ENCODE peak calls at places on chromosomes 5 and 9, in four cellular contexts. One of them, this sample, is unnamed.
A peak's percentile ranks its signal among the peaks of the same experiment; 100 is the strongest.

GRCh38 chr9:79129865-79130480 is 441.8 kb upstream of the TLE4 start:
- DNase-seq in heart right ventricle: peak; percentile 35
- DNase-seq in endothelial cell of umbilical vein: peak; percentile 58
- DNase-seq in colonic mucosa: peak; percentile 33
- DNase-seq in this sample: peak; percentile 57

GRCh38 chr5:72252574-72253155 is 67.4 kb downstream of the MRPS27 start:
- DNase-seq in heart right ventricle: no peak
- DNase-seq in endothelial cell of umbilical vein: peak; percentile 67
- DNase-seq in colonic mucosa: no peak
- DNase-seq in this sample: no peak

GRCh38 chr9:63816742-63817621 is 1468.0 kb downstream of the FOXD4L5 start:
- DNase-seq in heart right ventricle: peak; percentile 80
- DNase-seq in endothelial cell of umbilical vein: peak; percentile 69
- DNase-seq in colonic mucosa: peak; percentile 80
- DNase-seq in this sample: no peak

GRCh38 chr5:16935271-16936149 is 578 bp downstream of the MYO10 start:
- DNase-seq in heart right ventricle: peak; percentile 34
- DNase-seq in endothelial cell of umbilical vein: peak; percentile 73
- DNase-seq in colonic mucosa: peak; percentile 64
- DNase-seq in this sample: peak; percentile 32

GRCh38 chr5:113760486-113760885 is 247.0 kb downstream of the YTHDC2 start:
- DNase-seq in heart right ventricle: no peak
- DNase-seq in endothelial cell of umbilical vein: no peak
- DNase-seq in colonic mucosa: no peak
- DNase-seq in this sample: no peak

GRCh38 chr5:21823588-21823987 is 1029.6 kb downstream of the CDH12 start:
- DNase-seq in heart right ventricle: no peak
- DNase-seq in endothelial cell of umbilical vein: peak; percentile 81
- DNase-seq in colonic mucosa: no peak
- DNase-seq in this sample: no peak

GRCh38 chr9:37732086-37732744 is 21.4 kb upstream of the TRMT10B start:
- DNase-seq in heart right ventricle: no peak
- DNase-seq in endothelial cell of umbilical vein: no peak
- DNase-seq in colonic mucosa: no peak
- DNase-seq in this sample: peak; percentile 84

GRCh38 chr5:84642795-84643194 is 258.1 kb upstream of the EDIL3 start:
- DNase-seq in heart right ventricle: no peak
- DNase-seq in endothelial cell of umbilical vein: peak; percentile 22
- DNase-seq in colonic mucosa: no peak
- DNase-seq in this sample: no peak

GRCh38 chr9:126696764-126697145 is 83.0 kb downstream of the LMX1B start:
- DNase-seq in heart right ventricle: no peak
- DNase-seq in endothelial cell of umbilical vein: no peak
- DNase-seq in colonic mucosa: no peak
- DNase-seq in this sample: no peak

GRCh38 chr9:136337416-136338395 is 10.4 kb downstream of the GPSM1 start:
- DNase-seq in heart right ventricle: no peak
- DNase-seq in endothelial cell of umbilical vein: no peak
- DNase-seq in colonic mucosa: no peak
- DNase-seq in this sample: no peak

GRCh38 chr9:89442016-89442415 is 55.9 kb downstream of the SEMA4D start:
- DNase-seq in heart right ventricle: no peak
- DNase-seq in endothelial cell of umbilical vein: no peak
- DNase-seq in colonic mucosa: no peak
- DNase-seq in this sample: no peak
- H3K4me1 ChIP-seq in heart right ventricle: no peaks in the 10 kb centered on the region
- H3K4me1 ChIP-seq in endothelial cell of umbilical vein: no peaks in the 10 kb centered on the region
- H3K4me1 ChIP-seq in colonic mucosa: peaks cover 9% of the 10 kb centered on the region
- H3K4me1 ChIP-seq in this sample: no peaks in the 10 kb centered on the region

GRCh38 chr9:111301195-111301594 is 28.8 kb downstream of the OR2K2 start:
- DNase-seq in heart right ventricle: no peak
- DNase-seq in endothelial cell of umbilical vein: no peak
- DNase-seq in colonic mucosa: no peak
- DNase-seq in this sample: no peak

GRCh38 chr9:111297061-111297824 is 32.8 kb downstream of the OR2K2 start:
- DNase-seq in heart right ventricle: no peak
- DNase-seq in endothelial cell of umbilical vein: no peak
- DNase-seq in colonic mucosa: no peak
- DNase-seq in this sample: no peak

GRCh38 chr9:111300140-111300735 is 29.8 kb downstream of the OR2K2 start:
- DNase-seq in heart right ventricle: no peak
- DNase-seq in endothelial cell of umbilical vein: no peak
- DNase-seq in colonic mucosa: no peak
- DNase-seq in this sample: peak; percentile 13

GRCh38 chr9:111298111-111298510 is 31.9 kb downstream of the OR2K2 start:
- DNase-seq in heart right ventricle: no peak
- DNase-seq in endothelial cell of umbilical vein: no peak
- DNase-seq in colonic mucosa: no peak
- DNase-seq in this sample: no peak

DNA sequence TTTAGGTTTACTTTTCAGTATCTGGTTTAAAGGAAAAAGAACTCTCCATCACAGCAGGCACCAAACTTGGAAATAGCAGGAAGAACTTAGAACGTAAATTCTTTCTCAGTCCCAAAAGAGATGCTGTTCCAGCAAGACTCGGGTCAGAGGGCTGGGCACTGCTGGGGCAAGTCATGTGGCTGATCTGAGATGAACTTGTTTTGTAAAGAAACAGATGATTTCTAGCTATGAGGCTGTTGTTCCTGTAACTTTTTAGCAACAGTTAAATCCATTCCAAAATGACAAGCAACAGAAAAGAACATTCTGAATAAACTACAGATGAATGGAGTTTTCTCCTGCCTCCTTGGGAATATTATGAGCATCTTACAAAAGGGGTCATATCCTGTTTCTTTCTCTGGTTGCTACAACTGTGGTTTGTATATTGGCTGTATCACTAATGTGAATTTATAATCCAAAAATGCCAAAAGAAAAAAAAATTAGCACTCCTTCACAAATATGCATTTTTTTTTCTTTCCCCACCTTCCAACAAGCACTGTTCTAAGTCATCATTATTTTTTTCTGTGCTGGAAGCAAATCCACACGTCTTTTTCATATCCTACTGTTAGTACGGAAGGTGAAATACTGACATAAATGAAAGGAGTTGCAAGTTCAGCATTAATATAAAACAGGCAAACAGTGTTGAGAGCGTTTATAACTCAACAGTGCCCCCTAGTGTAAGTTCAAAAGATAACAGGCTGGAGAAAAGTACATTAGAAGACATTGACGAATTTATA is 31.0 kb downstream of the OR2K2 start:
- DNase-seq in heart right ventricle: peak; percentile 31
- DNase-seq in endothelial cell of umbilical vein: peak; percentile 70
- DNase-seq in colonic mucosa: no peak
- DNase-seq in this sample: peak; percentile 13
- H3K27me3 ChIP-seq in heart right ventricle: peaks cover 7% of the 10 kb centered on the region
- H3K27me3 ChIP-seq in endothelial cell of umbilical vein: no peaks in the 10 kb centered on the region
- H3K27me3 ChIP-seq in colonic mucosa: no peaks in the 10 kb centered on the region
- H3K27me3 ChIP-seq in this sample: no peaks in the 10 kb centered on the region

GRCh38 chr5:130715541-130715940 is 449.5 kb downstream of the HINT1 start:
- DNase-seq in heart right ventricle: no peak
- DNase-seq in endothelial cell of umbilical vein: no peak
- DNase-seq in colonic mucosa: no peak
- DNase-seq in this sample: no peak

GRCh38 chr5:130724658-130725057 is 440.4 kb downstream of the HINT1 start:
- DNase-seq in heart right ventricle: no peak
- DNase-seq in endothelial cell of umbilical vein: no peak
- DNase-seq in colonic mucosa: no peak
- DNase-seq in this sample: no peak

GRCh38 chr5:130720355-130720754 is 444.7 kb downstream of the HINT1 start:
- DNase-seq in heart right ventricle: no peak
- DNase-seq in endothelial cell of umbilical vein: peak; percentile 67
- DNase-seq in colonic mucosa: no peak
- DNase-seq in this sample: no peak
- H3K9me3 ChIP-seq in heart right ventricle: no peaks in the 10 kb centered on the region
- H3K9me3 ChIP-seq in endothelial cell of umbilical vein: no peaks in the 10 kb centered on the region
- H3K9me3 ChIP-seq in colonic mucosa: no peaks in the 10 kb centered on the region
- H3K9me3 ChIP-seq in this sample: no peaks in the 10 kb centered on the region

GRCh38 chr5:95738069-95738468 is 6.9 kb downstream of the RHOBTB3 start:
- DNase-seq in heart right ventricle: no peak
- DNase-seq in endothelial cell of umbilical vein: peak; percentile 76
- DNase-seq in colonic mucosa: no peak
- DNase-seq in this sample: no peak
- H3K4me1 ChIP-seq in heart right ventricle: no peaks in the 10 kb centered on the region
- H3K4me1 ChIP-seq in endothelial cell of umbilical vein: peaks cover 38% of the 10 kb centered on the region
- H3K4me1 ChIP-seq in colonic mucosa: peaks cover 6% of the 10 kb centered on the region
- H3K4me1 ChIP-seq in this sample: peaks cover 5% of the 10 kb centered on the region

GRCh38 chr5:139871624-139872023 is 76.0 kb downstream of the PSD2 start:
- DNase-seq in heart right ventricle: no peak
- DNase-seq in endothelial cell of umbilical vein: no peak
- DNase-seq in colonic mucosa: no peak
- DNase-seq in this sample: no peak
- H3K27me3 ChIP-seq in heart right ventricle: no peaks in the 10 kb centered on the region
- H3K27me3 ChIP-seq in endothelial cell of umbilical vein: peaks cover 7% of the 10 kb centered on the region
- H3K27me3 ChIP-seq in colonic mucosa: no peaks in the 10 kb centered on the region
- H3K27me3 ChIP-seq in this sample: peaks cover 12% of the 10 kb centered on the region

DNA sequence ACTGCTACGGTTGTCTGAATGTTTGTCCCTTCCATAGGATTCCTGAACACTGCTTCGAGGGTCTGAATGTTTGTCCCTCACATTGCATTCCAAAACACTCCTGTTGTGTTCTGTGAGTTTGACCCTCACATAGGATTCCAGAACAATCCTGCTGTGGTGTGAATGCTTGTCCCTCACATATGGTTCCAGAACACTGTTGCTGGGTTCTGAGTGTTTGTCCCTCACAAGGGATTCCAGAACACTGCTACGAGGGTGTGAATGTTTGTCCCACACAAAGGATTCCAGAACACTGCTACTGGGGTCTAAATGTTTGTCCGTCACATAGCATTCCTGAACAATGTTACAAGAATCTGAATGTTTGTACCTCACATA is 201.2 kb downstream of the FOXD4L6 start:
- DNase-seq in heart right ventricle: no peak
- DNase-seq in endothelial cell of umbilical vein: no peak
- DNase-seq in colonic mucosa: no peak
- DNase-seq in this sample: no peak
- H3K9me3 ChIP-seq in heart right ventricle: peaks cover 97% of the 10 kb centered on the region
- H3K9me3 ChIP-seq in endothelial cell of umbilical vein: peaks cover 13% of the 10 kb centered on the region
- H3K9me3 ChIP-seq in colonic mucosa: peaks cover 25% of the 10 kb centered on the region
- H3K9me3 ChIP-seq in this sample: peaks cover 3% of the 10 kb centered on the region

GRCh38 chr9:98181746-98182068 is 10.7 kb downstream of the CORO2A start:
- DNase-seq in heart right ventricle: no peak
- DNase-seq in endothelial cell of umbilical vein: no peak
- DNase-seq in colonic mucosa: no peak
- DNase-seq in this sample: no peak
- H3K4me1 ChIP-seq in heart right ventricle: no peaks in the 10 kb centered on the region
- H3K4me1 ChIP-seq in endothelial cell of umbilical vein: no peaks in the 10 kb centered on the region
- H3K4me1 ChIP-seq in colonic mucosa: peaks cover 3% of the 10 kb centered on the region
- H3K4me1 ChIP-seq in this sample: peaks cover 3% of the 10 kb centered on the region

GRCh38 chr5:43000914-43001313 is 39.2 kb downstream of the ANXA2R start:
- DNase-seq in heart right ventricle: no peak
- DNase-seq in endothelial cell of umbilical vein: no peak
- DNase-seq in colonic mucosa: no peak
- DNase-seq in this sample: no peak
- H3K27me3 ChIP-seq in heart right ventricle: peaks cover 98% of the 10 kb centered on the region
- H3K27me3 ChIP-seq in endothelial cell of umbilical vein: no peaks in the 10 kb centered on the region
- H3K27me3 ChIP-seq in colonic mucosa: peaks cover 18% of the 10 kb centered on the region
- H3K27me3 ChIP-seq in this sample: no peaks in the 10 kb centered on the region

DNA sequence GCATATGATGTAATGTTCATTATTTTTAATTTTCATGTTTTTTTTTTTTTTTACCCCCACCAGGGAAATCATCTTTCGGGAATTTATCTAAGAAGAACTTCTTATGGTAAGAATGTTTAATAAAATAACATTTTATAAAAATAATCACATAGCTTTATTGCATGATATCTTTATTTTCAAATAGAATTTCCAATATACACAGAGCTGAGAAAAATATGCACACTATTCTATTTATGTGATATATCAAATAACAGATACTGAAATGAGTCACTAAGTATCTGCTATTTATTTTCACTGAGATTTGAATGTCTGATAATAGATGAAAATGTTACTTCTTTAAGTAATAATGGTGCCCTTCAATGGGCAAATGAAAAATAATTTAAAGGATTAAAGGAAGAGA is 1217.3 kb downstream of the MAT2B start:
- DNase-seq in heart right ventricle: no peak
- DNase-seq in endothelial cell of umbilical vein: no peak
- DNase-seq in colonic mucosa: no peak
- DNase-seq in this sample: no peak
- H3K9me3 ChIP-seq in heart right ventricle: no peaks in the 10 kb centered on the region
- H3K9me3 ChIP-seq in endothelial cell of umbilical vein: peaks cover 2% of the 10 kb centered on the region
- H3K9me3 ChIP-seq in colonic mucosa: no peaks in the 10 kb centered on the region
- H3K9me3 ChIP-seq in this sample: no peaks in the 10 kb centered on the region